ENCODE peak calls at places on chromosomes 13 and 19, in five cellular contexts. N is SK-MEL-5, K is mucosa of descending colon, D is heart right ventricle, F is M059J. I is an unnamed sample.

GRCh38 chr13:114067886-114068722 is 64.3 kb downstream of the RASA3 start:
- DNase-seq in N (no peak), K (no peak), D (no peak), F (no peak), I (no peak)

GRCh38 chr13:51192348-51192747 is 29.9 kb upstream of the FAM124A start:
- DNase-seq in N (no peak), K (no peak), D (no peak), F (no peak), I (no peak)

GRCh38 chr13:32176696-32177095 is 138.5 kb downstream of the ZAR1L start:
- DNase-seq in N (no peak), K (no peak), D (no peak), F (no peak), I (no peak)

GRCh38 chr13:33323766-33324525 is 38.4 kb upstream of the STARD13 start:
- DNase-seq in N (no peak), K (no peak), D (no peak), F (no peak), I (no peak)

GRCh38 chr19:10510301-10510802 is 6.9 kb downstream of the S1PR5 start:
- DNase-seq in N (peak; percentile 19), K (peak; percentile 50), D (no peak), F (peak; percentile 22), I (no peak)

GRCh38 chr19:21698215-21698614 is 69.2 kb downstream of the ZNF100 start:
- DNase-seq in N (peak; percentile 37), K (peak; percentile 47), D (no peak), F (peak; percentile 6), I (peak; percentile 30)

GRCh38 chr13:48647625-48648024 is 6.1 kb upstream of the CYSLTR2 start:
- DNase-seq in N (no peak), K (peak; percentile 45), D (no peak), F (no peak), I (no peak)

GRCh38 chr19:34215006-34215665 is 39.2 kb upstream of the GARRE1 start:
- DNase-seq in N (no peak), K (no peak), D (no peak), F (no peak), I (no peak)

GRCh38 chr19:4717966-4718701 is 5.5 kb downstream of the DPP9 start:
- DNase-seq in N (no peak), K (no peak), D (no peak), F (no peak), I (no peak)

GRCh38 chr19:45527731-45528130 is 20.5 kb downstream of the VASP start:
- DNase-seq in N (no peak), K (no peak), D (no peak), F (no peak), I (no peak)